ENCODE peak calls at places on chromosomes 4 and X, in seven cellular contexts. One of them, this sample, is unnamed.

GRCh38 chr4:129532573-129532972 is 436.6 kb downstream of the C4orf33 start:
- DNase-seq in Caco-2: no peak
- DNase-seq in pancreas: no peak
- DNase-seq in cardiac muscle cell: no peak
- DNase-seq in mesenchymal stem cell: no peak
- DNase-seq in GM23248: no peak
- DNase-seq in WERI-Rb-1: no peak
- DNase-seq in this sample: no peak

GRCh38 chr4:42397635-42398447 is 553 bp downstream of the SHISA3 start:
- DNase-seq in cardiac muscle cell: peak; percentile 43
- DNase-seq in mesenchymal stem cell: peak; percentile 51
- DNase-seq in Caco-2: no peak
- DNase-seq in GM23248: peak; percentile 36
- DNase-seq in pancreas: peak; percentile 75
- DNase-seq in WERI-Rb-1: peak; percentile 52
- DNase-seq in this sample: no peak

GRCh38 chr4:124111922-124112321 is 600.6 kb downstream of the ANKRD50 start:
- DNase-seq in cardiac muscle cell: peak; percentile 79
- DNase-seq in pancreas: no peak
- DNase-seq in GM23248: peak; percentile 77
- DNase-seq in Caco-2: peak; percentile 46
- DNase-seq in mesenchymal stem cell: peak; percentile 83
- DNase-seq in WERI-Rb-1: peak; percentile 31
- DNase-seq in this sample: no peak

GRCh38 chr4:107283587-107284559 is 247.8 kb upstream of the DKK2 start:
- DNase-seq in pancreas: no peak
- DNase-seq in cardiac muscle cell: no peak
- DNase-seq in mesenchymal stem cell: peak; percentile 75
- DNase-seq in WERI-Rb-1: no peak
- DNase-seq in GM23248: peak; percentile 97
- DNase-seq in Caco-2: no peak
- DNase-seq in this sample: no peak

GRCh38 chr4:47372561-47372960 is 90.9 kb downstream of the COMMD8 start:
- DNase-seq in cardiac muscle cell: no peak
- DNase-seq in pancreas: no peak
- DNase-seq in GM23248: no peak
- DNase-seq in Caco-2: no peak
- DNase-seq in WERI-Rb-1: no peak
- DNase-seq in mesenchymal stem cell: no peak
- DNase-seq in this sample: no peak

GRCh38 chrX:38468758-38469157 is 92.6 kb upstream of the TSPAN7 start:
- DNase-seq in mesenchymal stem cell: no peak
- DNase-seq in Caco-2: no peak
- DNase-seq in cardiac muscle cell: no peak
- DNase-seq in GM23248: no peak
- DNase-seq in WERI-Rb-1: no peak
- DNase-seq in pancreas: no peak
- DNase-seq in this sample: no peak

GRCh38 chrX:119503484-119503861 is 35.2 kb downstream of the SLC25A5 start:
- DNase-seq in pancreas: no peak
- DNase-seq in cardiac muscle cell: no peak
- DNase-seq in Caco-2: no peak
- DNase-seq in WERI-Rb-1: no peak
- DNase-seq in mesenchymal stem cell: peak; percentile 82
- DNase-seq in GM23248: peak; percentile 90
- DNase-seq in this sample: no peak

GRCh38 chr4:10437735-10438134 is 19.5 kb downstream of the ZNF518B start:
- DNase-seq in mesenchymal stem cell: no peak
- DNase-seq in GM23248: peak; percentile 13
- DNase-seq in cardiac muscle cell: peak; percentile 52
- DNase-seq in WERI-Rb-1: no peak
- DNase-seq in Caco-2: no peak
- DNase-seq in pancreas: no peak
- DNase-seq in this sample: no peak

GRCh38 chrX:97234471-97235097 is 350.9 kb downstream of the RPA4 start:
- DNase-seq in mesenchymal stem cell: peak; percentile 15
- DNase-seq in Caco-2: no peak
- DNase-seq in pancreas: no peak
- DNase-seq in cardiac muscle cell: no peak
- DNase-seq in GM23248: no peak
- DNase-seq in WERI-Rb-1: no peak
- DNase-seq in this sample: no peak

GRCh38 chr4:125140966-125141495 is 173.7 kb upstream of the FAT4 start:
- DNase-seq in mesenchymal stem cell: peak; percentile 72
- DNase-seq in Caco-2: no peak
- DNase-seq in cardiac muscle cell: no peak
- DNase-seq in WERI-Rb-1: no peak
- DNase-seq in pancreas: no peak
- DNase-seq in GM23248: peak; percentile 67
- DNase-seq in this sample: no peak

GRCh38 chrX:123648028-123648810 is 84.6 kb downstream of the THOC2 start:
- DNase-seq in GM23248: peak; percentile 44
- DNase-seq in pancreas: no peak
- DNase-seq in cardiac muscle cell: peak; percentile 70
- DNase-seq in Caco-2: peak; percentile 67
- DNase-seq in WERI-Rb-1: no peak
- DNase-seq in mesenchymal stem cell: peak; percentile 88
- DNase-seq in this sample: no peak

GRCh38 chr4:39548425-39549067 is 21.3 kb upstream of the UGDH start:
- DNase-seq in WERI-Rb-1: no peak
- DNase-seq in pancreas: no peak
- DNase-seq in cardiac muscle cell: no peak
- DNase-seq in Caco-2: no peak
- DNase-seq in GM23248: peak; percentile 42
- DNase-seq in mesenchymal stem cell: peak; percentile 29
- DNase-seq in this sample: no peak

GRCh38 chrX:119606508-119607389 is 525 bp upstream of the NKRF start:
- DNase-seq in Caco-2: peak; percentile 1
- DNase-seq in WERI-Rb-1: no peak
- DNase-seq in GM23248: peak; percentile 63
- DNase-seq in mesenchymal stem cell: no peak
- DNase-seq in cardiac muscle cell: no peak
- DNase-seq in pancreas: no peak
- DNase-seq in this sample: no peak

GRCh38 chrX:12890467-12890866 is 16.0 kb upstream of the TLR8 start:
- DNase-seq in cardiac muscle cell: no peak
- DNase-seq in Caco-2: no peak
- DNase-seq in pancreas: no peak
- DNase-seq in GM23248: no peak
- DNase-seq in WERI-Rb-1: no peak
- DNase-seq in mesenchymal stem cell: no peak
- DNase-seq in this sample: no peak

GRCh38 chrX:53831662-53832635 is 145.4 kb upstream of the HUWE1 start:
- DNase-seq in pancreas: no peak
- DNase-seq in Caco-2: peak; percentile 58
- DNase-seq in WERI-Rb-1: peak; percentile 41
- DNase-seq in cardiac muscle cell: peak; percentile 10
- DNase-seq in GM23248: peak; percentile 42
- DNase-seq in mesenchymal stem cell: peak; percentile 15
- DNase-seq in this sample: peak; percentile 14

GRCh38 chr4:82380344-82380743 is 6.6 kb upstream of the HNRNPD start:
- DNase-seq in GM23248: peak; percentile 33
- DNase-seq in cardiac muscle cell: no peak
- DNase-seq in mesenchymal stem cell: no peak
- DNase-seq in Caco-2: no peak
- DNase-seq in WERI-Rb-1: no peak
- DNase-seq in pancreas: no peak
- DNase-seq in this sample: no peak

GRCh38 chr4:143437476-143437875 is 76.0 kb upstream of the SMARCA5 start:
- DNase-seq in GM23248: no peak
- DNase-seq in pancreas: no peak
- DNase-seq in Caco-2: no peak
- DNase-seq in cardiac muscle cell: no peak
- DNase-seq in WERI-Rb-1: no peak
- DNase-seq in mesenchymal stem cell: no peak
- DNase-seq in this sample: no peak

GRCh38 chr4:175805863-175806262 is 6.2 kb downstream of the GPM6A start:
- DNase-seq in mesenchymal stem cell: no peak
- DNase-seq in Caco-2: no peak
- DNase-seq in WERI-Rb-1: no peak
- DNase-seq in cardiac muscle cell: no peak
- DNase-seq in pancreas: no peak
- DNase-seq in GM23248: no peak
- DNase-seq in this sample: no peak

GRCh38 chr4:146567396-146567795 is 45.7 kb upstream of the SLC10A7 start:
- DNase-seq in pancreas: no peak
- DNase-seq in mesenchymal stem cell: no peak
- DNase-seq in Caco-2: no peak
- DNase-seq in WERI-Rb-1: no peak
- DNase-seq in GM23248: peak; percentile 35
- DNase-seq in cardiac muscle cell: no peak
- DNase-seq in this sample: no peak

GRCh38 chrX:122238801-122239200 is 945.3 kb upstream of the GRIA3 start:
- DNase-seq in pancreas: no peak
- DNase-seq in cardiac muscle cell: no peak
- DNase-seq in Caco-2: no peak
- DNase-seq in mesenchymal stem cell: no peak
- DNase-seq in GM23248: peak; percentile 42
- DNase-seq in WERI-Rb-1: no peak
- DNase-seq in this sample: no peak

GRCh38 chr4:138291431-138291830 is 49.3 kb upstream of the SLC7A11 start:
- DNase-seq in cardiac muscle cell: no peak
- DNase-seq in mesenchymal stem cell: no peak
- DNase-seq in pancreas: no peak
- DNase-seq in WERI-Rb-1: no peak
- DNase-seq in GM23248: no peak
- DNase-seq in Caco-2: no peak
- DNase-seq in this sample: no peak

GRCh38 chr4:1418494-1419285 is 12.4 kb upstream of the NKX1-1 start:
- DNase-seq in GM23248: no peak
- DNase-seq in cardiac muscle cell: no peak
- DNase-seq in mesenchymal stem cell: no peak
- DNase-seq in Caco-2: no peak
- DNase-seq in WERI-Rb-1: no peak
- DNase-seq in pancreas: peak; percentile 20
- DNase-seq in this sample: no peak

GRCh38 chr4:6395466-6396228 is 76.8 kb downstream of the PPP2R2C start:
- DNase-seq in Caco-2: no peak
- DNase-seq in WERI-Rb-1: no peak
- DNase-seq in pancreas: peak; percentile 46
- DNase-seq in GM23248: no peak
- DNase-seq in cardiac muscle cell: no peak
- DNase-seq in mesenchymal stem cell: no peak
- DNase-seq in this sample: no peak

GRCh38 chrX:149641832-149642231 is 10.2 kb upstream of the TMEM185A start:
- DNase-seq in GM23248: peak; percentile 16
- DNase-seq in cardiac muscle cell: no peak
- DNase-seq in pancreas: no peak
- DNase-seq in Caco-2: no peak
- DNase-seq in mesenchymal stem cell: no peak
- DNase-seq in WERI-Rb-1: no peak
- DNase-seq in this sample: no peak

GRCh38 chr4:14994242-14994641 is 8.0 kb upstream of the CPEB2 start:
- DNase-seq in pancreas: no peak
- DNase-seq in GM23248: peak; percentile 64
- DNase-seq in WERI-Rb-1: no peak
- DNase-seq in mesenchymal stem cell: peak; percentile 18
- DNase-seq in cardiac muscle cell: no peak
- DNase-seq in Caco-2: no peak
- DNase-seq in this sample: no peak

GRCh38 chr4:140533951-140534480 is 10.0 kb downstream of the ELMOD2 start:
- DNase-seq in WERI-Rb-1: no peak
- DNase-seq in cardiac muscle cell: no peak
- DNase-seq in Caco-2: no peak
- DNase-seq in mesenchymal stem cell: no peak
- DNase-seq in pancreas: no peak
- DNase-seq in GM23248: peak; percentile 62
- DNase-seq in this sample: no peak

GRCh38 chrX:48606091-48606490 is 8.8 kb downstream of the WDR13 start:
- DNase-seq in Caco-2: no peak
- DNase-seq in GM23248: no peak
- DNase-seq in cardiac muscle cell: no peak
- DNase-seq in mesenchymal stem cell: no peak
- DNase-seq in pancreas: no peak
- DNase-seq in WERI-Rb-1: no peak
- DNase-seq in this sample: no peak

GRCh38 chrX:145832796-145833195 is 15.2 kb downstream of the SLITRK2 start:
- DNase-seq in pancreas: no peak
- DNase-seq in cardiac muscle cell: no peak
- DNase-seq in mesenchymal stem cell: no peak
- DNase-seq in GM23248: no peak
- DNase-seq in Caco-2: no peak
- DNase-seq in WERI-Rb-1: no peak
- DNase-seq in this sample: no peak
- H3K9me3 ChIP-seq in pancreas: no peaks in the 10 kb centered on the region
- H3K9me3 ChIP-seq in cardiac muscle cell: no peaks in the 10 kb centered on the region
- H3K9me3 ChIP-seq in mesenchymal stem cell: no peaks in the 10 kb centered on the region
- H3K9me3 ChIP-seq in GM23248: no peaks in the 10 kb centered on the region
- H3K9me3 ChIP-seq in Caco-2: no peaks in the 10 kb centered on the region
- H3K9me3 ChIP-seq in WERI-Rb-1: no peaks in the 10 kb centered on the region
- H3K9me3 ChIP-seq in this sample: no peaks in the 10 kb centered on the region

GRCh38 chrX:111199505-111199904 is 70.8 kb downstream of the CAPN6 start:
- DNase-seq in WERI-Rb-1: no peak
- DNase-seq in mesenchymal stem cell: no peak
- DNase-seq in Caco-2: no peak
- DNase-seq in GM23248: no peak
- DNase-seq in cardiac muscle cell: no peak
- DNase-seq in pancreas: no peak
- DNase-seq in this sample: no peak
- H3K9me3 ChIP-seq in WERI-Rb-1: no peaks in the 10 kb centered on the region
- H3K9me3 ChIP-seq in mesenchymal stem cell: no peaks in the 10 kb centered on the region
- H3K9me3 ChIP-seq in Caco-2: no peaks in the 10 kb centered on the region
- H3K9me3 ChIP-seq in GM23248: no peaks in the 10 kb centered on the region
- H3K9me3 ChIP-seq in cardiac muscle cell: no peaks in the 10 kb centered on the region
- H3K9me3 ChIP-seq in pancreas: no peaks in the 10 kb centered on the region
- H3K9me3 ChIP-seq in this sample: no peaks in the 10 kb centered on the region

DNA sequence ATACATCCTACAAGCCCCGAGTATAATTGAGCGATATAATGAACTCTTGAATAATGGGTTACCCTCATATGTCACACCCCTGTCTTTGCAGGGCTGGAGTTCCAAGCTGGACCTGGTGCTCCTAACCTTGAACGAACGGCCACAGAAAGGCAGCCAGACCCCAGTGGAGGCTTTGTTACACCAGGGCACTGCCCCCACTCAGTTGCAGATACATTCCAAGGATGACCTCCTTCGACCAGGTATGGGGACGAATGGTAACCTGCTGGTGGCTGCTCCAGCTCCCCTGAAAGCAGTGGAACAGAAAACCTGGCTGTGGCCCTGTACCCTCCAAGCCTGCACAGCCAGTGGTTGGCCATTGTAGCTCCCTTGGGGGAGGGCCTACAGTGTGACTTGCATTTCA is 56.6 kb upstream of the CCDC149 start:
- DNase-seq in Caco-2: no peak
- DNase-seq in pancreas: no peak
- DNase-seq in GM23248: no peak
- DNase-seq in WERI-Rb-1: no peak
- DNase-seq in mesenchymal stem cell: no peak
- DNase-seq in cardiac muscle cell: no peak
- DNase-seq in this sample: no peak
- H3K9me3 ChIP-seq in Caco-2: peaks cover 16% of the 10 kb centered on the region
- H3K9me3 ChIP-seq in pancreas: no peaks in the 10 kb centered on the region
- H3K9me3 ChIP-seq in GM23248: no peaks in the 10 kb centered on the region
- H3K9me3 ChIP-seq in WERI-Rb-1: peaks cover 18% of the 10 kb centered on the region
- H3K9me3 ChIP-seq in mesenchymal stem cell: peaks cover 4% of the 10 kb centered on the region
- H3K9me3 ChIP-seq in cardiac muscle cell: no peaks in the 10 kb centered on the region
- H3K9me3 ChIP-seq in this sample: peaks cover 6% of the 10 kb centered on the region

GRCh38 chr4:8905236-8905772 is 33.7 kb upstream of the HMX1 start:
- DNase-seq in mesenchymal stem cell: no peak
- DNase-seq in GM23248: no peak
- DNase-seq in cardiac muscle cell: no peak
- DNase-seq in Caco-2: no peak
- DNase-seq in pancreas: peak; percentile 17
- DNase-seq in WERI-Rb-1: peak; percentile 4
- DNase-seq in this sample: no peak
- H3K9me3 ChIP-seq in mesenchymal stem cell: peaks cover 24% of the 10 kb centered on the region
- H3K9me3 ChIP-seq in GM23248: no peaks in the 10 kb centered on the region
- H3K9me3 ChIP-seq in cardiac muscle cell: no peaks in the 10 kb centered on the region
- H3K9me3 ChIP-seq in Caco-2: no peaks in the 10 kb centered on the region
- H3K9me3 ChIP-seq in pancreas: no peaks in the 10 kb centered on the region
- H3K9me3 ChIP-seq in WERI-Rb-1: peaks cover 24% of the 10 kb centered on the region
- H3K9me3 ChIP-seq in this sample: no peaks in the 10 kb centered on the region

This sample was measured in CD8-positive, alpha-beta memory T cell.